ENCODE peak calls at places on chromosomes 1 and 21, in four cellular contexts. Z is HT1080, L is ovary, P is Panc1. Q is an unnamed sample.

GRCh38 chr1:247112479-247112781 is 8.3 kb upstream of the ZNF669 start:
- DNase-seq in Z (no peak), L (no peak), P (no peak), Q (no peak)

GRCh38 chr1:35675773-35676172 is 34.4 kb upstream of the PSMB2 start:
- DNase-seq in Z (no peak), L (no peak), P (no peak), Q (no peak)

GRCh38 chr1:111366256-111366655 is 61.3 kb downstream of the OVGP1 start:
- DNase-seq in Z (peak; percentile 83), L (no peak), P (no peak), Q (peak; percentile 57)

GRCh38 chr21:34640858-34641257 is 25.9 kb upstream of the RCAN1 start:
- DNase-seq in Z (peak; percentile 90), L (no peak), P (no peak), Q (peak; percentile 73)

GRCh38 chr1:202953412-202953811 is 4.7 kb downstream of the ADIPOR1 start:
- DNase-seq in Z (no peak), L (no peak), P (no peak), Q (no peak)

GRCh38 chr1:8055973-8056372 is 29.9 kb upstream of the ERRFI1 start:
- DNase-seq in Z (peak; percentile 89), L (no peak), P (no peak), Q (peak; percentile 81)

GRCh38 chr1:55476445-55477015 is 261.4 kb upstream of the USP24 start:
- DNase-seq in Z (no peak), L (no peak), P (no peak), Q (no peak)

GRCh38 chr1:25431495-25432363 is 1.0 kb downstream of the MACO1 start:
- DNase-seq in Z (no peak), L (peak; percentile 66), P (no peak), Q (no peak)

GRCh38 chr1:226063362-226064167 is 1.0 kb downstream of the H3-3A start:
- DNase-seq in Z (peak; percentile 26), L (peak; percentile 65), P (no peak), Q (no peak)

GRCh38 chr1:197486948-197487347 is 218.9 kb downstream of the CRB1 start:
- DNase-seq in Z (peak; percentile 23), L (no peak), P (no peak), Q (no peak)

GRCh38 chr1:191371626-191372025 is 786.6 kb upstream of the RGS18 start:
- DNase-seq in Z (no peak), L (no peak), P (no peak), Q (no peak)

GRCh38 chr1:174352117-174352516 is 95.6 kb upstream of the GPR52 start:
- DNase-seq in Z (no peak), L (no peak), P (no peak), Q (no peak)

GRCh38 chr1:153627797-153628626 is at the start of gene S100A1:
- DNase-seq in Z (no peak), L (peak; percentile 58), P (no peak), Q (peak; percentile 2)

GRCh38 chr1:77900687-77901293 is 12.4 kb downstream of the NEXN start:
- DNase-seq in Z (peak; percentile 64), L (peak; percentile 25), P (no peak), Q (no peak)

GRCh38 chr1:234175363-234175762 is 197.9 kb upstream of the COA6 start:
- DNase-seq in Z (no peak), L (no peak), P (no peak), Q (no peak)

GRCh38 chr1:196407358-196408041 is 200.7 kb downstream of the KCNT2 start:
- DNase-seq in Z (no peak), L (no peak), P (no peak), Q (peak; percentile 55)

GRCh38 chr1:190754769-190755168 is 277.1 kb upstream of the BRINP3 start:
- DNase-seq in Z (peak; percentile 15), L (no peak), P (no peak), Q (peak; percentile 70)

GRCh38 chr1:9340172-9340854 is 47.6 kb downstream of the SPSB1 start:
- DNase-seq in Z (no peak), L (no peak), P (no peak), Q (no peak)

GRCh38 chr1:173853074-173853473 is 14.7 kb downstream of the GAS5 start:
- DNase-seq in Z (peak; percentile 63), L (no peak), P (no peak), Q (peak; percentile 43)

GRCh38 chr21:46489800-46490199 is 31.1 kb downstream of the DIP2A start:
- DNase-seq in Z (no peak), L (no peak), P (no peak), Q (no peak)

GRCh38 chr1:16209847-16210407 is 2.5 kb downstream of the ARHGEF19 start:
- DNase-seq in Z (no peak), L (no peak), P (no peak), Q (no peak)

GRCh38 chr1:201216395-201217085 is 25.9 kb downstream of the IGFN1 start:
- DNase-seq in Z (no peak), L (no peak), P (no peak), Q (no peak)

GRCh38 chr1:231020816-231021215 is 19.2 kb downstream of the FAM89A start:
- DNase-seq in Z (no peak), L (no peak), P (no peak), Q (no peak)

GRCh38 chr1:62989497-62989896 is 205.6 kb downstream of the ATG4C start:
- DNase-seq in Z (peak; percentile 21), L (no peak), P (no peak), Q (no peak)

GRCh38 chr1:172176206-172176605 is 244.3 kb upstream of the C1orf105 start:
- DNase-seq in Z (no peak), L (no peak), P (no peak), Q (no peak)

GRCh38 chr1:49436865-49437264 is 586.9 kb downstream of the AGBL4 start:
- DNase-seq in Z (no peak), L (no peak), P (no peak), Q (no peak)

GRCh38 chr1:227896710-227897655 is 50.7 kb downstream of the WNT9A start:
- DNase-seq in Z (no peak), L (peak; percentile 16), P (no peak), Q (no peak)

GRCh38 chr1:54335396-54336056 is 70.7 kb downstream of the SSBP3 start:
- DNase-seq in Z (peak; percentile 94), L (peak; percentile 73), P (no peak), Q (peak; percentile 77)

Q was measured in NCI-H226.